ENCODE peak calls at places on chromosomes 2 and 18, in five cellular contexts. E is NCI-H1092; D is stimulated activated CD4-positive, alpha-beta T cell treated with anti-CD3 and anti-CD28 coated beads, Interleukin-15, amount 100 ng/mL, for 24 hours; O is stimulated activated CD8-positive, alpha-beta memory T cell treated with anti-CD3 and anti-CD28 coated beads, Interleukin-2, amount 100 ng/mL, for 48 hours; K is NCI-H446 treated with DMSO at 0.1 percent for 48 hours. Q is an unnamed sample.

GRCh38 chr2:152445791-152446201 is 110.8 kb downstream of the FMNL2 start:
- DNase-seq in E (no peak), D (peak), O (no peak), K (peak), Q (peak)

GRCh38 chr18:659597-659996 is 2.1 kb downstream of the TYMS start:
- DNase-seq in E (no peak), D (no peak), O (no peak), K (no peak), Q (no peak)

GRCh38 chr2:196677404-196677803 is 37.9 kb downstream of the CCDC150 start:
- DNase-seq in E (no peak), D (no peak), O (no peak), K (peak), Q (no peak)

GRCh38 chr2:234863043-234863934 is 88.5 kb upstream of the SH3BP4 start:
- DNase-seq in E (no peak), D (no peak), O (no peak), K (peak), Q (no peak)

GRCh38 chr2:10185755-10186154 is 63.2 kb downstream of the RRM2 start:
- DNase-seq in E (no peak), D (no peak), O (no peak), K (no peak), Q (no peak)

GRCh38 chr2:238848941-238849853 is 1.3 kb downstream of the TWIST2 start:
- DNase-seq in E (no peak), D (no peak), O (no peak), K (no peak), Q (no peak)

GRCh38 chr2:125450092-125450491 is 1205.9 kb upstream of the GYPC start:
- DNase-seq in E (no peak), D (no peak), O (no peak), K (no peak), Q (no peak)

GRCh38 chr18:40431071-40431998 is 1523.7 kb upstream of the PIK3C3 start:
- DNase-seq in E (no peak), D (no peak), O (no peak), K (no peak), Q (no peak)

GRCh38 chr2:10720983-10721343 is 467 bp upstream of the ATP6V1C2 start:
- DNase-seq in E (no peak), D (no peak), O (no peak), K (no peak), Q (no peak)

GRCh38 chr2:230216489-230216888 is 3.3 kb downstream of the SP110 start:
- DNase-seq in E (no peak), D (no peak), O (no peak), K (no peak), Q (peak)

GRCh38 chr2:15675456-15676195 is 84.0 kb downstream of the DDX1 start:
- DNase-seq in E (no peak), D (no peak), O (no peak), K (no peak), Q (no peak)

GRCh38 chr18:26650310-26651285 is 102.2 kb upstream of the KCTD1 start:
- DNase-seq in E (no peak), D (no peak), O (no peak), K (no peak), Q (no peak)

GRCh38 chr2:33457588-33458247 is 18.7 kb upstream of the RASGRP3 start:
- DNase-seq in E (no peak), D (no peak), O (no peak), K (no peak), Q (no peak)

GRCh38 chr18:56975276-56975675 is 171.6 kb upstream of the BOD1L2 start:
- DNase-seq in E (no peak), D (no peak), O (no peak), K (no peak), Q (no peak)

GRCh38 chr2:187050409-187050998 is 201.5 kb upstream of the ZSWIM2 start:
- DNase-seq in E (no peak), D (no peak), O (no peak), K (no peak), Q (no peak)

GRCh38 chr2:5250482-5250881 is 441.7 kb upstream of the SOX11 start:
- DNase-seq in E (no peak), D (no peak), O (no peak), K (no peak), Q (no peak)

GRCh38 chr18:23317975-23318675 is 135.0 kb upstream of the RIOK3 start:
- DNase-seq in E (no peak), D (no peak), O (no peak), K (no peak), Q (no peak)

Q was measured in activated CD4-positive, alpha-beta T cell treated with anti-CD3 and anti-CD28 coated beads for 36 hours.